ENCODE peak calls at places on chromosome 12, in nine cellular contexts. One of them, this sample, is unnamed.

GRCh38 chr12:93784339-93785086 is 107.3 kb downstream of the CRADD start:
- DNase-seq in suprapubic skin: no peak
- DNase-seq in H1: no peak
- DNase-seq in HepG2: peak
- DNase-seq in stomach: no peak
- DNase-seq in ovary: peak
- DNase-seq in A549: peak
- DNase-seq in sigmoid colon: peak
- DNase-seq in tibial nerve: peak
- DNase-seq in this sample: peak

GRCh38 chr12:95204141-95204866 is 13.0 kb downstream of the FGD6 start:
- DNase-seq in H1: peak
- DNase-seq in stomach: peak
- DNase-seq in sigmoid colon: peak
- DNase-seq in tibial nerve: peak
- DNase-seq in HepG2: no peak
- DNase-seq in A549: peak
- DNase-seq in suprapubic skin: no peak
- DNase-seq in ovary: peak
- DNase-seq in this sample: peak

GRCh38 chr12:105948331-105948730 is 190.4 kb downstream of the NUAK1 start:
- DNase-seq in sigmoid colon: no peak
- DNase-seq in H1: no peak
- DNase-seq in HepG2: no peak
- DNase-seq in A549: no peak
- DNase-seq in ovary: no peak
- DNase-seq in suprapubic skin: no peak
- DNase-seq in stomach: no peak
- DNase-seq in tibial nerve: peak
- DNase-seq in this sample: no peak

GRCh38 chr12:109762071-109762672 is 48.5 kb downstream of the FAM222A start:
- DNase-seq in tibial nerve: no peak
- DNase-seq in stomach: peak
- DNase-seq in suprapubic skin: peak
- DNase-seq in sigmoid colon: peak
- DNase-seq in H1: no peak
- DNase-seq in ovary: no peak
- DNase-seq in A549: no peak
- DNase-seq in HepG2: no peak
- DNase-seq in this sample: no peak

GRCh38 chr12:3563966-3564365 is 73.0 kb downstream of the PRMT8 start:
- DNase-seq in H1: no peak
- DNase-seq in ovary: no peak
- DNase-seq in tibial nerve: no peak
- DNase-seq in A549: no peak
- DNase-seq in sigmoid colon: no peak
- DNase-seq in HepG2: no peak
- DNase-seq in stomach: no peak
- DNase-seq in suprapubic skin: peak
- DNase-seq in this sample: no peak

GRCh38 chr12:80422549-80422948 is 21.5 kb upstream of the PTPRQ start:
- DNase-seq in sigmoid colon: no peak
- DNase-seq in HepG2: no peak
- DNase-seq in suprapubic skin: no peak
- DNase-seq in tibial nerve: no peak
- DNase-seq in stomach: no peak
- DNase-seq in H1: no peak
- DNase-seq in ovary: no peak
- DNase-seq in A549: no peak
- DNase-seq in this sample: no peak

GRCh38 chr12:40262657-40263056 is 37.9 kb downstream of the LRRK2 start:
- DNase-seq in suprapubic skin: no peak
- DNase-seq in A549: no peak
- DNase-seq in stomach: no peak
- DNase-seq in tibial nerve: no peak
- DNase-seq in ovary: no peak
- DNase-seq in sigmoid colon: no peak
- DNase-seq in H1: no peak
- DNase-seq in HepG2: no peak
- DNase-seq in this sample: no peak

GRCh38 chr12:41026151-41026550 is 162.0 kb upstream of the PDZRN4 start:
- DNase-seq in H1: no peak
- DNase-seq in A549: no peak
- DNase-seq in tibial nerve: no peak
- DNase-seq in sigmoid colon: no peak
- DNase-seq in suprapubic skin: no peak
- DNase-seq in stomach: no peak
- DNase-seq in ovary: no peak
- DNase-seq in HepG2: no peak
- DNase-seq in this sample: no peak

GRCh38 chr12:122842505-122843405 is 7.5 kb downstream of the HIP1R start:
- DNase-seq in tibial nerve: no peak
- DNase-seq in ovary: no peak
- DNase-seq in A549: no peak
- DNase-seq in suprapubic skin: no peak
- DNase-seq in stomach: no peak
- DNase-seq in HepG2: no peak
- DNase-seq in H1: no peak
- DNase-seq in sigmoid colon: no peak
- DNase-seq in this sample: no peak

GRCh38 chr12:13165578-13166120 is 30.9 kb upstream of the EMP1 start:
- DNase-seq in stomach: peak
- DNase-seq in HepG2: no peak
- DNase-seq in tibial nerve: peak
- DNase-seq in H1: no peak
- DNase-seq in A549: peak
- DNase-seq in ovary: peak
- DNase-seq in sigmoid colon: peak
- DNase-seq in suprapubic skin: peak
- DNase-seq in this sample: peak

GRCh38 chr12:93879476-93880376 is 202.6 kb downstream of the CRADD start:
- DNase-seq in A549: peak
- DNase-seq in suprapubic skin: no peak
- DNase-seq in H1: no peak
- DNase-seq in tibial nerve: no peak
- DNase-seq in HepG2: no peak
- DNase-seq in ovary: no peak
- DNase-seq in stomach: no peak
- DNase-seq in sigmoid colon: no peak
- DNase-seq in this sample: no peak

GRCh38 chr12:10235761-10236631 is 23.3 kb downstream of the GABARAPL1 start:
- DNase-seq in HepG2: peak
- DNase-seq in tibial nerve: no peak
- DNase-seq in suprapubic skin: no peak
- DNase-seq in ovary: no peak
- DNase-seq in H1: no peak
- DNase-seq in stomach: peak
- DNase-seq in sigmoid colon: no peak
- DNase-seq in A549: peak
- DNase-seq in this sample: no peak

GRCh38 chr12:131912526-131913274 is 16.4 kb upstream of the PUS1 start:
- DNase-seq in H1: no peak
- DNase-seq in HepG2: peak
- DNase-seq in ovary: peak
- DNase-seq in stomach: peak
- DNase-seq in suprapubic skin: no peak
- DNase-seq in sigmoid colon: peak
- DNase-seq in tibial nerve: peak
- DNase-seq in A549: peak
- DNase-seq in this sample: peak

GRCh38 chr12:104956870-104957301 is 1.2 kb downstream of the SLC41A2 start:
- DNase-seq in suprapubic skin: no peak
- DNase-seq in ovary: no peak
- DNase-seq in HepG2: no peak
- DNase-seq in stomach: no peak
- DNase-seq in H1: no peak
- DNase-seq in tibial nerve: no peak
- DNase-seq in sigmoid colon: no peak
- DNase-seq in A549: no peak
- DNase-seq in this sample: no peak

GRCh38 chr12:58425481-58426392 is 484.4 kb downstream of the ATP23 start:
- DNase-seq in HepG2: peak
- DNase-seq in tibial nerve: no peak
- DNase-seq in ovary: peak
- DNase-seq in suprapubic skin: no peak
- DNase-seq in stomach: peak
- DNase-seq in H1: no peak
- DNase-seq in A549: peak
- DNase-seq in sigmoid colon: no peak
- DNase-seq in this sample: peak

GRCh38 chr12:56186957-56187356 is 2.3 kb downstream of the SMARCC2 start:
- DNase-seq in A549: no peak
- DNase-seq in suprapubic skin: no peak
- DNase-seq in tibial nerve: no peak
- DNase-seq in HepG2: no peak
- DNase-seq in stomach: no peak
- DNase-seq in H1: no peak
- DNase-seq in ovary: no peak
- DNase-seq in sigmoid colon: no peak
- DNase-seq in this sample: no peak
- H3K27ac ChIP-seq in A549: no peak
- H3K27ac ChIP-seq in suprapubic skin: no peak
- H3K27ac ChIP-seq in tibial nerve: no peak
- H3K27ac ChIP-seq in HepG2: no peak
- H3K27ac ChIP-seq in stomach: no peak
- H3K27ac ChIP-seq in H1: no peak
- H3K27ac ChIP-seq in ovary: no peak
- H3K27ac ChIP-seq in sigmoid colon: no peak
- H3K27ac ChIP-seq in this sample: peak

GRCh38 chr12:54983536-54984102 is 943 bp downstream of the TESPA1 start:
- DNase-seq in tibial nerve: no peak
- DNase-seq in H1: no peak
- DNase-seq in ovary: no peak
- DNase-seq in suprapubic skin: no peak
- DNase-seq in HepG2: no peak
- DNase-seq in sigmoid colon: no peak
- DNase-seq in stomach: no peak
- DNase-seq in A549: no peak
- DNase-seq in this sample: no peak

GRCh38 chr12:54981796-54982195 is 2.8 kb downstream of the TESPA1 start:
- DNase-seq in A549: no peak
- DNase-seq in stomach: no peak
- DNase-seq in tibial nerve: no peak
- DNase-seq in sigmoid colon: no peak
- DNase-seq in suprapubic skin: no peak
- DNase-seq in H1: no peak
- DNase-seq in HepG2: no peak
- DNase-seq in ovary: no peak
- DNase-seq in this sample: no peak

GRCh38 chr12:54987611-54988231 is 3.2 kb upstream of the TESPA1 start:
- DNase-seq in sigmoid colon: no peak
- DNase-seq in H1: no peak
- DNase-seq in A549: no peak
- DNase-seq in ovary: no peak
- DNase-seq in stomach: no peak
- DNase-seq in suprapubic skin: no peak
- DNase-seq in tibial nerve: no peak
- DNase-seq in HepG2: no peak
- DNase-seq in this sample: no peak

GRCh38 chr12:54988402-54989054 is 4.0 kb upstream of the TESPA1 start:
- DNase-seq in H1: no peak
- DNase-seq in A549: no peak
- DNase-seq in ovary: peak
- DNase-seq in HepG2: no peak
- DNase-seq in stomach: peak
- DNase-seq in tibial nerve: peak
- DNase-seq in suprapubic skin: no peak
- DNase-seq in sigmoid colon: peak
- DNase-seq in this sample: peak

DNA sequence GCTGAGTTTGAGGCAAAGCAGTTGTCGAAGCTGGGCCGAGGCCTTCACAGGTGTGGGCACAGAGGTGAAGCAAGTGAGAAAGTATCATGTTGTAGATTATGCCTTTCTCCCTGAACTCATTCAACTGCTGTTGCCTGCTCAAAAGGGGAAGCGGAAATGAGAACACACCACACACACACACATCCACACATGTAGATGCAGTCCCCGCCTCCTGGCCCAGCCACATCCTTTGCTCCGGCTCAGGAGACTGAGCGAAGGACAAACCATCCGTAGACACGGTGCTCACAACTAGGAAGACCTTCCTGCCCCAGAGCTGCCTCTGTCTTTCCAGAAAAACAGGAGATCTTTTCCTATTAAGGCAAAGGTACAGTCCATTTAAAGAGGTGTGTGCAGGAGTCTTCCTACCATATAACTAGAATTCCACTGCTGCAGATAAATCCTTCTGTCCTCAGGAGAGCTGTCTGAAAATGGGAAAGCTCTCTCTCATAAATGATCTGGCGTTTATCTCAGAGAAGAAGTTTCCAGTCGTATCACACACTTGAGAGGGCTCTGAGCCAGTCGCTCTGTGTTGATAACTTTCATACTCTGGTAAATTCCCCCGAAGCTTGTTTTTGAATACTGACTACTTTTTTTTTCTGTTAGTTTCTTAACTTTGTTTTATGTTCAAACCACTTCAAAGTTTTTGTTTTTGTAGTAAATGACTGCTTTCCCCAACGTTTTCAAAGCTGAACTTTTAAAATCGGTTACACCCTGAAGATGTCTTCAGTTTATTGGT is at the start of gene TESPA1:
- DNase-seq in H1: no peak
- DNase-seq in ovary: peak
- DNase-seq in A549: no peak
- DNase-seq in HepG2: no peak
- DNase-seq in suprapubic skin: no peak
- DNase-seq in tibial nerve: peak
- DNase-seq in stomach: peak
- DNase-seq in sigmoid colon: peak
- DNase-seq in this sample: peak
- TF ChIP-seq POLR2A in H1: no peak
- TF ChIP-seq POLR2A in ovary: no peak
- TF ChIP-seq POLR2A in A549: no peak
- TF ChIP-seq POLR2A in HepG2: no peak
- TF ChIP-seq POLR2A in suprapubic skin: no peak
- TF ChIP-seq POLR2A in tibial nerve: no peak
- TF ChIP-seq POLR2A in stomach: no peak
- TF ChIP-seq POLR2A in sigmoid colon: no peak
- TF ChIP-seq POLR2A in this sample: peak

DNA sequence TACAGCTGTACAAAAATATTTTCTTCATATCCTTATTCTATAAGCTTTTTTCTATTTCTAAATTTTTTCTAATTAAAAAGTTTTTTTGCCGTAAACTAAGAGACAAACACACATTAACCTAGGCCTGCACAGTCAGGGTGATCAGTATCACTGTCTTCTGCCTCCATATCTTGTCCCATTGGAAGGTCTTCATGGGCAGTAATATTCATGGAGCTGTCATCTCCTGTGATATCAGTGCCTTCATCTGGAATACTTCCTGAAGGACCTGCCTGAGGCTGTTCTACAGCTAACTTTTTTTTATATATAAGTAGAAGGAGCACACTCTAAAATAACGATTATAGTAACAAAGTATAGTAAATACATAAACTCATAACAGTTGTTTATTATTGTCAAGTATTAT is 17.8 kb downstream of the USP15 start:
- DNase-seq in suprapubic skin: no peak
- DNase-seq in H1: no peak
- DNase-seq in ovary: no peak
- DNase-seq in sigmoid colon: no peak
- DNase-seq in stomach: no peak
- DNase-seq in HepG2: no peak
- DNase-seq in tibial nerve: no peak
- DNase-seq in A549: no peak
- DNase-seq in this sample: no peak
- TF ChIP-seq EP300 in suprapubic skin: no peak
- TF ChIP-seq EP300 in H1: no peak
- TF ChIP-seq EP300 in ovary: no peak
- TF ChIP-seq EP300 in sigmoid colon: no peak
- TF ChIP-seq EP300 in stomach: no peak
- TF ChIP-seq EP300 in HepG2: no peak
- TF ChIP-seq EP300 in tibial nerve: no peak
- TF ChIP-seq EP300 in A549: no peak
- TF ChIP-seq EP300 in this sample: no peak

GRCh38 chr12:51828951-51829581 is 19.5 kb downstream of the FIGNL2 start:
- DNase-seq in A549: no peak
- DNase-seq in ovary: no peak
- DNase-seq in sigmoid colon: no peak
- DNase-seq in HepG2: no peak
- DNase-seq in stomach: no peak
- DNase-seq in suprapubic skin: no peak
- DNase-seq in tibial nerve: no peak
- DNase-seq in H1: peak
- DNase-seq in this sample: no peak
- H3K27ac ChIP-seq in A549: no peak
- H3K27ac ChIP-seq in ovary: no peak
- H3K27ac ChIP-seq in sigmoid colon: no peak
- H3K27ac ChIP-seq in HepG2: no peak
- H3K27ac ChIP-seq in stomach: no peak
- H3K27ac ChIP-seq in suprapubic skin: no peak
- H3K27ac ChIP-seq in tibial nerve: no peak
- H3K27ac ChIP-seq in H1: no peak
- H3K27ac ChIP-seq in this sample: no peak